ENCODE peak calls at places on chromosomes 7 and 10, in seven cellular contexts. C is NCI-H2081 treated with DMSO at 0.1 percent for 48 hours, W is anterior cingulate cortex, G is T follicular helper cell, L is fibroblast of lung, I is SK-MEL-5, P is smooth muscle cell of the brain vasculature. D is an unnamed sample.

GRCh38 chr10:43120948-43121290 is 17.3 kb upstream of the CSGALNACT2 start:
- DNase-seq in C (no peak), I (no peak), W (no peak), P (no peak), G (no peak), L (no peak), D (no peak)

GRCh38 chr7:28433604-28434254 is 21.4 kb downstream of the CREB5 start:
- DNase-seq in P (peak), C (no peak), L (peak), G (no peak), I (no peak), W (no peak), D (peak)

GRCh38 chr7:97001656-97002554 is 3.4 kb upstream of the DLX6 start:
- DNase-seq in W (no peak), I (no peak), G (no peak), C (no peak), P (no peak), L (no peak), D (no peak)

GRCh38 chr7:84865560-84865959 is 321.3 kb downstream of the SEMA3D start:
- DNase-seq in L (no peak), I (no peak), P (no peak), C (no peak), W (no peak), G (no peak), D (no peak)

GRCh38 chr7:135744938-135745701 is 3.5 kb downstream of the FAM180A start:
- DNase-seq in L (peak), W (no peak), G (no peak), P (no peak), C (no peak), I (no peak), D (peak)

GRCh38 chr7:45709168-45710034 is 135.2 kb downstream of the ADCY1 start:
- DNase-seq in W (no peak), L (peak), C (no peak), G (no peak), P (no peak), I (no peak), D (no peak)

GRCh38 chr10:51667992-51668689 is 31.3 kb downstream of the CSTF2T start:
- DNase-seq in L (peak), G (no peak), C (no peak), P (no peak), W (no peak), I (no peak), D (peak)

GRCh38 chr7:129169171-129169643 is 19.2 kb upstream of the SMO start:
- DNase-seq in L (peak), C (no peak), G (no peak), P (no peak), I (no peak), W (no peak), D (no peak)

GRCh38 chr7:1536768-1537630 is 6.5 kb downstream of the MAFK start:
- DNase-seq in C (no peak), P (peak), W (peak), I (peak), L (peak), G (no peak), D (peak)

GRCh38 chr10:78852856-78853255 is 215.9 kb upstream of the ZMIZ1 start:
- DNase-seq in G (no peak), C (no peak), L (peak), P (no peak), I (peak), W (no peak), D (peak)

GRCh38 chr10:86085686-86086085 is 280.9 kb downstream of the GRID1 start:
- DNase-seq in I (no peak), W (no peak), P (no peak), L (no peak), C (no peak), G (no peak), D (no peak)

GRCh38 chr7:136925556-136925955 is 57.1 kb downstream of the CHRM2 start:
- DNase-seq in I (no peak), W (no peak), L (no peak), C (peak), G (no peak), P (no peak), D (no peak)

GRCh38 chr7:64883113-64883905 is 19.8 kb upstream of the ZNF273 start:
- DNase-seq in P (no peak), W (no peak), I (no peak), C (no peak), G (no peak), L (no peak), D (no peak)

GRCh38 chr10:94212876-94213595 is 149.7 kb downstream of the NOC3L start:
- DNase-seq in W (no peak), C (no peak), G (no peak), L (peak), I (no peak), P (no peak), D (no peak)

GRCh38 chr7:101563198-101563901 is 65.7 kb downstream of the MYL10 start:
- DNase-seq in L (no peak), C (no peak), W (no peak), G (no peak), I (no peak), P (no peak), D (no peak)

GRCh38 chr7:91198371-91198770 is 65.9 kb upstream of the FZD1 start:
- DNase-seq in P (no peak), L (peak), I (no peak), C (no peak), W (no peak), G (no peak), D (no peak)

GRCh38 chr7:95772298-95772770 is at the start of gene DYNC1I1:
- DNase-seq in I (peak), C (no peak), L (peak), G (no peak), W (no peak), P (no peak), D (peak)

GRCh38 chr7:80642871-80643270 is 4.4 kb downstream of the CD36 start:
- DNase-seq in I (no peak), W (no peak), L (no peak), G (no peak), P (no peak), C (no peak), D (no peak)

GRCh38 chr10:6203331-6204062 is 765 bp downstream of the PFKFB3 start:
- DNase-seq in P (no peak), L (peak), I (peak), C (no peak), W (no peak), G (peak), D (peak)

GRCh38 chr7:28626629-28627262 is 214.4 kb downstream of the CREB5 start:
- DNase-seq in L (peak), G (no peak), P (peak), W (no peak), I (peak), C (peak), D (peak)

GRCh38 chr10:75034131-75034512 is 77.3 kb upstream of the SAMD8 start:
- DNase-seq in G (no peak), C (no peak), W (no peak), L (no peak), P (no peak), I (no peak), D (peak)

GRCh38 chr7:94056796-94057207 is 52.6 kb upstream of the BET1 start:
- DNase-seq in W (no peak), L (peak), I (no peak), G (no peak), C (no peak), P (no peak), D (peak)

GRCh38 chr7:102260856-102261255 is 25.8 kb upstream of the SH2B2 start:
- DNase-seq in C (no peak), P (no peak), G (no peak), W (peak), I (no peak), L (peak), D (no peak)

GRCh38 chr7:8982338-8982994 is 549.1 kb downstream of the NXPH1 start:
- DNase-seq in C (no peak), G (no peak), P (no peak), W (no peak), I (no peak), L (no peak), D (no peak)

GRCh38 chr7:564176-564890 is 44.7 kb upstream of the PDGFA start:
- DNase-seq in P (no peak), W (no peak), G (no peak), I (no peak), L (no peak), C (no peak), D (no peak)

GRCh38 chr10:105725007-105725406 is 1083.9 kb downstream of the SORCS3 start:
- DNase-seq in G (no peak), W (no peak), P (no peak), I (no peak), C (no peak), L (no peak), D (no peak)